ENCODE peak calls at places on chromosomes 13 and 19, in eight cellular contexts. One of them, this sample, is unnamed.

GRCh38 chr13:21971662-21972635 is 301.1 kb downstream of the FGF9 start:
- DNase-seq in fibroblast of mammary gland: no peak
- DNase-seq in tibial nerve: no peak
- DNase-seq in osteoblast: no peak
- DNase-seq in nucleus accumbens: no peak
- DNase-seq in CD8-positive, alpha-beta T cell: no peak
- DNase-seq in Ammon's horn: peak; percentile 22
- DNase-seq in stimulated activated CD4-positive, alpha-beta T cell treated with anti-CD3 and anti-CD28 coated beads, TNF-alpha, amount 100 ng/mL, for 48 hours: no peak
- DNase-seq in this sample: no peak

GRCh38 chr13:96796234-96796633 is 198.0 kb downstream of the OXGR1 start:
- DNase-seq in CD8-positive, alpha-beta T cell: no peak
- DNase-seq in nucleus accumbens: no peak
- DNase-seq in Ammon's horn: no peak
- DNase-seq in osteoblast: no peak
- DNase-seq in fibroblast of mammary gland: peak; percentile 17
- DNase-seq in stimulated activated CD4-positive, alpha-beta T cell treated with anti-CD3 and anti-CD28 coated beads, TNF-alpha, amount 100 ng/mL, for 48 hours: no peak
- DNase-seq in tibial nerve: no peak
- DNase-seq in this sample: no peak

GRCh38 chr13:42318570-42318969 is 46.6 kb downstream of the AKAP11 start:
- DNase-seq in tibial nerve: no peak
- DNase-seq in nucleus accumbens: no peak
- DNase-seq in stimulated activated CD4-positive, alpha-beta T cell treated with anti-CD3 and anti-CD28 coated beads, TNF-alpha, amount 100 ng/mL, for 48 hours: no peak
- DNase-seq in Ammon's horn: no peak
- DNase-seq in osteoblast: no peak
- DNase-seq in CD8-positive, alpha-beta T cell: no peak
- DNase-seq in fibroblast of mammary gland: no peak
- DNase-seq in this sample: no peak

GRCh38 chr13:45373116-45373606 is 32.2 kb upstream of the TPT1 start:
- DNase-seq in osteoblast: no peak
- DNase-seq in fibroblast of mammary gland: no peak
- DNase-seq in Ammon's horn: no peak
- DNase-seq in tibial nerve: no peak
- DNase-seq in nucleus accumbens: no peak
- DNase-seq in stimulated activated CD4-positive, alpha-beta T cell treated with anti-CD3 and anti-CD28 coated beads, TNF-alpha, amount 100 ng/mL, for 48 hours: no peak
- DNase-seq in CD8-positive, alpha-beta T cell: no peak
- DNase-seq in this sample: no peak

GRCh38 chr19:47028372-47028672 is 8.7 kb downstream of the NPAS1 start:
- DNase-seq in osteoblast: peak; percentile 78
- DNase-seq in CD8-positive, alpha-beta T cell: no peak
- DNase-seq in Ammon's horn: no peak
- DNase-seq in nucleus accumbens: no peak
- DNase-seq in stimulated activated CD4-positive, alpha-beta T cell treated with anti-CD3 and anti-CD28 coated beads, TNF-alpha, amount 100 ng/mL, for 48 hours: no peak
- DNase-seq in fibroblast of mammary gland: no peak
- DNase-seq in tibial nerve: no peak
- DNase-seq in this sample: no peak

GRCh38 chr19:10230904-10231623 is at the start of gene S1PR2:
- DNase-seq in osteoblast: peak; percentile 98
- DNase-seq in nucleus accumbens: peak; percentile 13
- DNase-seq in tibial nerve: peak; percentile 70
- DNase-seq in Ammon's horn: peak; percentile 22
- DNase-seq in stimulated activated CD4-positive, alpha-beta T cell treated with anti-CD3 and anti-CD28 coated beads, TNF-alpha, amount 100 ng/mL, for 48 hours: peak; percentile 36
- DNase-seq in CD8-positive, alpha-beta T cell: peak; percentile 68
- DNase-seq in fibroblast of mammary gland: peak; percentile 67
- DNase-seq in this sample: peak; percentile 82

GRCh38 chr19:55836340-55836739 is at the start of gene NLRP4:
- DNase-seq in nucleus accumbens: no peak
- DNase-seq in fibroblast of mammary gland: no peak
- DNase-seq in stimulated activated CD4-positive, alpha-beta T cell treated with anti-CD3 and anti-CD28 coated beads, TNF-alpha, amount 100 ng/mL, for 48 hours: no peak
- DNase-seq in osteoblast: no peak
- DNase-seq in CD8-positive, alpha-beta T cell: no peak
- DNase-seq in tibial nerve: no peak
- DNase-seq in Ammon's horn: no peak
- DNase-seq in this sample: no peak

GRCh38 chr19:37928527-37929286 is 21.7 kb downstream of the SIPA1L3 start:
- DNase-seq in stimulated activated CD4-positive, alpha-beta T cell treated with anti-CD3 and anti-CD28 coated beads, TNF-alpha, amount 100 ng/mL, for 48 hours: no peak
- DNase-seq in nucleus accumbens: no peak
- DNase-seq in tibial nerve: no peak
- DNase-seq in osteoblast: no peak
- DNase-seq in Ammon's horn: no peak
- DNase-seq in fibroblast of mammary gland: no peak
- DNase-seq in CD8-positive, alpha-beta T cell: no peak
- DNase-seq in this sample: no peak

GRCh38 chr13:35470671-35471465 is 5.6 kb downstream of the MAB21L1 start:
- DNase-seq in CD8-positive, alpha-beta T cell: no peak
- DNase-seq in nucleus accumbens: peak; percentile 4
- DNase-seq in tibial nerve: peak; percentile 28
- DNase-seq in osteoblast: peak; percentile 80
- DNase-seq in stimulated activated CD4-positive, alpha-beta T cell treated with anti-CD3 and anti-CD28 coated beads, TNF-alpha, amount 100 ng/mL, for 48 hours: no peak
- DNase-seq in Ammon's horn: peak; percentile 18
- DNase-seq in fibroblast of mammary gland: peak; percentile 82
- DNase-seq in this sample: no peak

GRCh38 chr13:109389892-109390345 is 396.5 kb downstream of the IRS2 start:
- DNase-seq in osteoblast: no peak
- DNase-seq in Ammon's horn: no peak
- DNase-seq in CD8-positive, alpha-beta T cell: no peak
- DNase-seq in tibial nerve: no peak
- DNase-seq in nucleus accumbens: no peak
- DNase-seq in stimulated activated CD4-positive, alpha-beta T cell treated with anti-CD3 and anti-CD28 coated beads, TNF-alpha, amount 100 ng/mL, for 48 hours: no peak
- DNase-seq in fibroblast of mammary gland: peak; percentile 94
- DNase-seq in this sample: no peak

GRCh38 chr13:101978546-101979315 is 423.1 kb downstream of the FGF14 start:
- DNase-seq in nucleus accumbens: no peak
- DNase-seq in fibroblast of mammary gland: no peak
- DNase-seq in stimulated activated CD4-positive, alpha-beta T cell treated with anti-CD3 and anti-CD28 coated beads, TNF-alpha, amount 100 ng/mL, for 48 hours: no peak
- DNase-seq in osteoblast: no peak
- DNase-seq in tibial nerve: no peak
- DNase-seq in CD8-positive, alpha-beta T cell: no peak
- DNase-seq in Ammon's horn: no peak
- DNase-seq in this sample: no peak

GRCh38 chr13:80873589-80873988 is 532.7 kb upstream of the SPRY2 start:
- DNase-seq in stimulated activated CD4-positive, alpha-beta T cell treated with anti-CD3 and anti-CD28 coated beads, TNF-alpha, amount 100 ng/mL, for 48 hours: no peak
- DNase-seq in nucleus accumbens: no peak
- DNase-seq in CD8-positive, alpha-beta T cell: no peak
- DNase-seq in fibroblast of mammary gland: no peak
- DNase-seq in osteoblast: no peak
- DNase-seq in tibial nerve: no peak
- DNase-seq in Ammon's horn: peak; percentile 29
- DNase-seq in this sample: no peak

GRCh38 chr19:29571181-29571580 is 34.9 kb upstream of the POP4 start:
- DNase-seq in CD8-positive, alpha-beta T cell: no peak
- DNase-seq in osteoblast: peak; percentile 74
- DNase-seq in nucleus accumbens: no peak
- DNase-seq in Ammon's horn: no peak
- DNase-seq in tibial nerve: no peak
- DNase-seq in fibroblast of mammary gland: no peak
- DNase-seq in stimulated activated CD4-positive, alpha-beta T cell treated with anti-CD3 and anti-CD28 coated beads, TNF-alpha, amount 100 ng/mL, for 48 hours: no peak
- DNase-seq in this sample: no peak

GRCh38 chr13:110885516-110885915 is 29.4 kb downstream of the ANKRD10 start:
- DNase-seq in osteoblast: no peak
- DNase-seq in fibroblast of mammary gland: no peak
- DNase-seq in tibial nerve: no peak
- DNase-seq in Ammon's horn: no peak
- DNase-seq in CD8-positive, alpha-beta T cell: no peak
- DNase-seq in stimulated activated CD4-positive, alpha-beta T cell treated with anti-CD3 and anti-CD28 coated beads, TNF-alpha, amount 100 ng/mL, for 48 hours: no peak
- DNase-seq in nucleus accumbens: no peak
- DNase-seq in this sample: no peak

GRCh38 chr13:41383400-41383799 is 72.3 kb downstream of the NAA16 start:
- DNase-seq in CD8-positive, alpha-beta T cell: no peak
- DNase-seq in Ammon's horn: no peak
- DNase-seq in tibial nerve: no peak
- DNase-seq in osteoblast: no peak
- DNase-seq in stimulated activated CD4-positive, alpha-beta T cell treated with anti-CD3 and anti-CD28 coated beads, TNF-alpha, amount 100 ng/mL, for 48 hours: no peak
- DNase-seq in nucleus accumbens: no peak
- DNase-seq in fibroblast of mammary gland: no peak
- DNase-seq in this sample: no peak

GRCh38 chr13:94854688-94855087 is 142.3 kb upstream of the SOX21 start:
- DNase-seq in CD8-positive, alpha-beta T cell: no peak
- DNase-seq in nucleus accumbens: no peak
- DNase-seq in Ammon's horn: no peak
- DNase-seq in stimulated activated CD4-positive, alpha-beta T cell treated with anti-CD3 and anti-CD28 coated beads, TNF-alpha, amount 100 ng/mL, for 48 hours: no peak
- DNase-seq in tibial nerve: no peak
- DNase-seq in osteoblast: no peak
- DNase-seq in fibroblast of mammary gland: no peak
- DNase-seq in this sample: no peak

GRCh38 chr19:1884291-1884718 is 991 bp downstream of the ABHD17A start:
- DNase-seq in tibial nerve: no peak
- DNase-seq in osteoblast: peak; percentile 93
- DNase-seq in stimulated activated CD4-positive, alpha-beta T cell treated with anti-CD3 and anti-CD28 coated beads, TNF-alpha, amount 100 ng/mL, for 48 hours: no peak
- DNase-seq in CD8-positive, alpha-beta T cell: peak; percentile 63
- DNase-seq in Ammon's horn: no peak
- DNase-seq in fibroblast of mammary gland: no peak
- DNase-seq in nucleus accumbens: no peak
- DNase-seq in this sample: no peak

GRCh38 chr13:75968103-75968838 is 332.1 kb downstream of the LMO7 start:
- DNase-seq in stimulated activated CD4-positive, alpha-beta T cell treated with anti-CD3 and anti-CD28 coated beads, TNF-alpha, amount 100 ng/mL, for 48 hours: no peak
- DNase-seq in tibial nerve: no peak
- DNase-seq in fibroblast of mammary gland: peak; percentile 66
- DNase-seq in CD8-positive, alpha-beta T cell: no peak
- DNase-seq in Ammon's horn: no peak
- DNase-seq in nucleus accumbens: no peak
- DNase-seq in osteoblast: peak; percentile 62
- DNase-seq in this sample: no peak

GRCh38 chr13:27450921-27451461 is 627 bp upstream of the MTIF3 start:
- DNase-seq in stimulated activated CD4-positive, alpha-beta T cell treated with anti-CD3 and anti-CD28 coated beads, TNF-alpha, amount 100 ng/mL, for 48 hours: no peak
- DNase-seq in nucleus accumbens: peak; percentile 14
- DNase-seq in osteoblast: peak; percentile 85
- DNase-seq in CD8-positive, alpha-beta T cell: no peak
- DNase-seq in tibial nerve: no peak
- DNase-seq in Ammon's horn: no peak
- DNase-seq in fibroblast of mammary gland: peak; percentile 64
- DNase-seq in this sample: peak; percentile 44

GRCh38 chr19:36488816-36489138 is 584 bp downstream of the ZNF566 start:
- DNase-seq in tibial nerve: no peak
- DNase-seq in CD8-positive, alpha-beta T cell: no peak
- DNase-seq in nucleus accumbens: peak; percentile 39
- DNase-seq in Ammon's horn: peak; percentile 64
- DNase-seq in osteoblast: peak; percentile 69
- DNase-seq in stimulated activated CD4-positive, alpha-beta T cell treated with anti-CD3 and anti-CD28 coated beads, TNF-alpha, amount 100 ng/mL, for 48 hours: no peak
- DNase-seq in fibroblast of mammary gland: peak; percentile 6
- DNase-seq in this sample: no peak

GRCh38 chr13:64397699-64398098 is 2832.4 kb downstream of the PCDH9 start:
- DNase-seq in CD8-positive, alpha-beta T cell: no peak
- DNase-seq in fibroblast of mammary gland: no peak
- DNase-seq in Ammon's horn: no peak
- DNase-seq in nucleus accumbens: no peak
- DNase-seq in stimulated activated CD4-positive, alpha-beta T cell treated with anti-CD3 and anti-CD28 coated beads, TNF-alpha, amount 100 ng/mL, for 48 hours: no peak
- DNase-seq in osteoblast: no peak
- DNase-seq in tibial nerve: no peak
- DNase-seq in this sample: no peak

GRCh38 chr13:45196622-45197021 is 4.2 kb downstream of the KCTD4 start:
- DNase-seq in Ammon's horn: no peak
- DNase-seq in CD8-positive, alpha-beta T cell: no peak
- DNase-seq in stimulated activated CD4-positive, alpha-beta T cell treated with anti-CD3 and anti-CD28 coated beads, TNF-alpha, amount 100 ng/mL, for 48 hours: no peak
- DNase-seq in fibroblast of mammary gland: peak; percentile 89
- DNase-seq in osteoblast: no peak
- DNase-seq in nucleus accumbens: no peak
- DNase-seq in tibial nerve: no peak
- DNase-seq in this sample: no peak

GRCh38 chr13:98622926-98623325 is 46.0 kb upstream of the STK24 start:
- DNase-seq in tibial nerve: no peak
- DNase-seq in fibroblast of mammary gland: no peak
- DNase-seq in Ammon's horn: no peak
- DNase-seq in osteoblast: no peak
- DNase-seq in nucleus accumbens: no peak
- DNase-seq in stimulated activated CD4-positive, alpha-beta T cell treated with anti-CD3 and anti-CD28 coated beads, TNF-alpha, amount 100 ng/mL, for 48 hours: no peak
- DNase-seq in CD8-positive, alpha-beta T cell: no peak
- DNase-seq in this sample: no peak

GRCh38 chr19:3055741-3056453 is 6.4 kb downstream of the TLE5 start:
- DNase-seq in fibroblast of mammary gland: no peak
- DNase-seq in tibial nerve: no peak
- DNase-seq in Ammon's horn: no peak
- DNase-seq in osteoblast: peak; percentile 73
- DNase-seq in stimulated activated CD4-positive, alpha-beta T cell treated with anti-CD3 and anti-CD28 coated beads, TNF-alpha, amount 100 ng/mL, for 48 hours: no peak
- DNase-seq in nucleus accumbens: no peak
- DNase-seq in CD8-positive, alpha-beta T cell: no peak
- DNase-seq in this sample: no peak

GRCh38 chr13:95060120-95060519 is 241.1 kb downstream of the ABCC4 start:
- DNase-seq in osteoblast: no peak
- DNase-seq in tibial nerve: no peak
- DNase-seq in stimulated activated CD4-positive, alpha-beta T cell treated with anti-CD3 and anti-CD28 coated beads, TNF-alpha, amount 100 ng/mL, for 48 hours: no peak
- DNase-seq in nucleus accumbens: no peak
- DNase-seq in CD8-positive, alpha-beta T cell: no peak
- DNase-seq in Ammon's horn: no peak
- DNase-seq in fibroblast of mammary gland: no peak
- DNase-seq in this sample: no peak

GRCh38 chr13:100100115-100100879 is 11.4 kb downstream of the PCCA start:
- DNase-seq in tibial nerve: no peak
- DNase-seq in stimulated activated CD4-positive, alpha-beta T cell treated with anti-CD3 and anti-CD28 coated beads, TNF-alpha, amount 100 ng/mL, for 48 hours: no peak
- DNase-seq in nucleus accumbens: no peak
- DNase-seq in osteoblast: peak; percentile 38
- DNase-seq in Ammon's horn: peak; percentile 49
- DNase-seq in CD8-positive, alpha-beta T cell: no peak
- DNase-seq in fibroblast of mammary gland: peak; percentile 79
- DNase-seq in this sample: no peak

GRCh38 chr19:30669329-30670010 is 297.3 kb downstream of the ZNF536 start:
- DNase-seq in osteoblast: peak; percentile 89
- DNase-seq in Ammon's horn: peak; percentile 63
- DNase-seq in tibial nerve: peak; percentile 60
- DNase-seq in stimulated activated CD4-positive, alpha-beta T cell treated with anti-CD3 and anti-CD28 coated beads, TNF-alpha, amount 100 ng/mL, for 48 hours: no peak
- DNase-seq in nucleus accumbens: no peak
- DNase-seq in fibroblast of mammary gland: peak; percentile 34
- DNase-seq in CD8-positive, alpha-beta T cell: peak; percentile 59
- DNase-seq in this sample: peak; percentile 30

GRCh38 chr13:45851171-45851889 is at the start of gene SIAH3:
- DNase-seq in fibroblast of mammary gland: peak; percentile 29
- DNase-seq in nucleus accumbens: no peak
- DNase-seq in stimulated activated CD4-positive, alpha-beta T cell treated with anti-CD3 and anti-CD28 coated beads, TNF-alpha, amount 100 ng/mL, for 48 hours: no peak
- DNase-seq in tibial nerve: no peak
- DNase-seq in Ammon's horn: peak; percentile 70
- DNase-seq in osteoblast: peak; percentile 29
- DNase-seq in CD8-positive, alpha-beta T cell: peak; percentile 58
- DNase-seq in this sample: no peak

GRCh38 chr19:54041969-54042606 is 21.6 kb downstream of the VSTM1 start:
- DNase-seq in stimulated activated CD4-positive, alpha-beta T cell treated with anti-CD3 and anti-CD28 coated beads, TNF-alpha, amount 100 ng/mL, for 48 hours: no peak
- DNase-seq in osteoblast: no peak
- DNase-seq in nucleus accumbens: no peak
- DNase-seq in CD8-positive, alpha-beta T cell: no peak
- DNase-seq in Ammon's horn: no peak
- DNase-seq in fibroblast of mammary gland: no peak
- DNase-seq in tibial nerve: no peak
- DNase-seq in this sample: no peak

GRCh38 chr19:1854032-1854541 is 5.8 kb upstream of the REXO1 start:
- DNase-seq in osteoblast: no peak
- DNase-seq in nucleus accumbens: no peak
- DNase-seq in Ammon's horn: no peak
- DNase-seq in stimulated activated CD4-positive, alpha-beta T cell treated with anti-CD3 and anti-CD28 coated beads, TNF-alpha, amount 100 ng/mL, for 48 hours: no peak
- DNase-seq in tibial nerve: no peak
- DNase-seq in CD8-positive, alpha-beta T cell: no peak
- DNase-seq in fibroblast of mammary gland: no peak
- DNase-seq in this sample: no peak

GRCh38 chr13:44231786-44232516 is 141.7 kb upstream of the SERP2 start:
- DNase-seq in CD8-positive, alpha-beta T cell: no peak
- DNase-seq in Ammon's horn: no peak
- DNase-seq in fibroblast of mammary gland: peak; percentile 97
- DNase-seq in tibial nerve: peak; percentile 49
- DNase-seq in osteoblast: peak; percentile 93
- DNase-seq in stimulated activated CD4-positive, alpha-beta T cell treated with anti-CD3 and anti-CD28 coated beads, TNF-alpha, amount 100 ng/mL, for 48 hours: no peak
- DNase-seq in nucleus accumbens: no peak
- DNase-seq in this sample: no peak

GRCh38 chr19:54574051-54574450 is 461 bp downstream of the LILRA2 start:
- DNase-seq in fibroblast of mammary gland: no peak
- DNase-seq in Ammon's horn: no peak
- DNase-seq in stimulated activated CD4-positive, alpha-beta T cell treated with anti-CD3 and anti-CD28 coated beads, TNF-alpha, amount 100 ng/mL, for 48 hours: no peak
- DNase-seq in osteoblast: no peak
- DNase-seq in tibial nerve: no peak
- DNase-seq in nucleus accumbens: no peak
- DNase-seq in CD8-positive, alpha-beta T cell: no peak
- DNase-seq in this sample: no peak

GRCh38 chr19:2166741-2167738 is 3.3 kb downstream of the DOT1L start:
- DNase-seq in Ammon's horn: peak; percentile 74
- DNase-seq in nucleus accumbens: peak; percentile 20
- DNase-seq in fibroblast of mammary gland: peak; percentile 85
- DNase-seq in stimulated activated CD4-positive, alpha-beta T cell treated with anti-CD3 and anti-CD28 coated beads, TNF-alpha, amount 100 ng/mL, for 48 hours: no peak
- DNase-seq in CD8-positive, alpha-beta T cell: no peak
- DNase-seq in osteoblast: peak; percentile 96
- DNase-seq in tibial nerve: peak; percentile 67
- DNase-seq in this sample: no peak

GRCh38 chr19:50658438-50659317 is 9.4 kb downstream of the C19orf81 start:
- DNase-seq in CD8-positive, alpha-beta T cell: peak; percentile 78
- DNase-seq in nucleus accumbens: peak; percentile 77
- DNase-seq in fibroblast of mammary gland: peak; percentile 29
- DNase-seq in stimulated activated CD4-positive, alpha-beta T cell treated with anti-CD3 and anti-CD28 coated beads, TNF-alpha, amount 100 ng/mL, for 48 hours: peak; percentile 35
- DNase-seq in Ammon's horn: peak; percentile 86
- DNase-seq in tibial nerve: no peak
- DNase-seq in osteoblast: peak; percentile 99
- DNase-seq in this sample: no peak